ENCODE peak calls at places on chromosomes 16 and 17, in five cellular contexts. V is IMR-90, Q is neuronal stem cell, P is mesendoderm, I is mesenchymal stem cell. J is an unnamed sample.

GRCh38 chr17:47808036-47808829 is 13.4 kb downstream of the OSBPL7 start:
- DNase-seq in V (no peak), Q (no peak), P (no peak), I (no peak), J (no peak)

GRCh38 chr16:21611546-21612384 is 12.4 kb downstream of the METTL9 start:
- DNase-seq in V (no peak), Q (no peak), P (no peak), I (peak), J (no peak)

GRCh38 chr17:74803971-74804370 is 27.8 kb upstream of the NAT9 start:
- DNase-seq in V (no peak), Q (no peak), P (no peak), I (no peak), J (no peak)

GRCh38 chr17:19502517-19502916 is 31.1 kb upstream of the SLC47A1 start:
- DNase-seq in V (no peak), Q (no peak), P (no peak), I (no peak), J (no peak)

GRCh38 chr16:9235837-9236236 is 144.4 kb downstream of the HAPSTR1 start:
- DNase-seq in V (no peak), Q (no peak), P (no peak), I (no peak), J (no peak)

GRCh38 chr17:65027305-65027704 is 29.2 kb downstream of the GNA13 start:
- DNase-seq in V (peak), Q (no peak), P (peak), I (peak), J (no peak)

GRCh38 chr16:27458196-27458728 is 56.3 kb downstream of the IL21R start:
- DNase-seq in V (no peak), Q (no peak), P (no peak), I (no peak), J (no peak)

GRCh38 chr17:37293770-37294169 is 82.0 kb upstream of the C17orf78 start:
- DNase-seq in V (no peak), Q (no peak), P (no peak), I (no peak), J (no peak)

GRCh38 chr17:2050246-2050866 is 4.5 kb upstream of the HIC1 start:
- DNase-seq in V (peak), Q (peak), P (peak), I (peak), J (peak)

GRCh38 chr17:42548993-42549755 is 3.5 kb upstream of the HSD17B1 start:
- DNase-seq in V (no peak), Q (no peak), P (no peak), I (no peak), J (no peak)
- H2BK15ac ChIP-seq in V (no peak), Q (no peak), P (no peak), I (no peak), J (no peak)

GRCh38 chr17:62778990-62779681 is 29.0 kb downstream of the MARCHF10 start:
- DNase-seq in V (peak), Q (no peak), P (no peak), I (peak), J (no peak)
- H3K4me3 ChIP-seq in V (no peak), Q (no peak), P (no peak), I (no peak), J (no peak)

GRCh38 chr16:87387942-87388817 is 4.0 kb upstream of the MAP1LC3B start:
- DNase-seq in V (peak), Q (peak), P (peak), I (peak), J (peak)
- H2BK15ac ChIP-seq in V (peak), Q (no peak), P (no peak), I (no peak), J (peak)

GRCh38 chr17:6491071-6491700 is 46.9 kb downstream of the PIMREG start:
- DNase-seq in V (no peak), Q (no peak), P (no peak), I (no peak), J (no peak)

GRCh38 chr17:6488008-6488539 is 43.8 kb downstream of the PIMREG start:
- DNase-seq in V (no peak), Q (no peak), P (peak), I (no peak), J (no peak)

GRCh38 chr17:6485646-6486412 is 41.6 kb downstream of the PIMREG start:
- DNase-seq in V (no peak), Q (no peak), P (no peak), I (no peak), J (no peak)

GRCh38 chr17:6489016-6489550 is 44.8 kb downstream of the PIMREG start:
- DNase-seq in V (no peak), Q (no peak), P (no peak), I (no peak), J (no peak)

GRCh38 chr17:6487243-6488007 is 43.2 kb downstream of the PIMREG start:
- DNase-seq in V (no peak), Q (no peak), P (no peak), I (no peak), J (no peak)
- H3K4me3 ChIP-seq in V (no peak), Q (no peak), P (no peak), I (no peak), J (no peak)

DNA sequence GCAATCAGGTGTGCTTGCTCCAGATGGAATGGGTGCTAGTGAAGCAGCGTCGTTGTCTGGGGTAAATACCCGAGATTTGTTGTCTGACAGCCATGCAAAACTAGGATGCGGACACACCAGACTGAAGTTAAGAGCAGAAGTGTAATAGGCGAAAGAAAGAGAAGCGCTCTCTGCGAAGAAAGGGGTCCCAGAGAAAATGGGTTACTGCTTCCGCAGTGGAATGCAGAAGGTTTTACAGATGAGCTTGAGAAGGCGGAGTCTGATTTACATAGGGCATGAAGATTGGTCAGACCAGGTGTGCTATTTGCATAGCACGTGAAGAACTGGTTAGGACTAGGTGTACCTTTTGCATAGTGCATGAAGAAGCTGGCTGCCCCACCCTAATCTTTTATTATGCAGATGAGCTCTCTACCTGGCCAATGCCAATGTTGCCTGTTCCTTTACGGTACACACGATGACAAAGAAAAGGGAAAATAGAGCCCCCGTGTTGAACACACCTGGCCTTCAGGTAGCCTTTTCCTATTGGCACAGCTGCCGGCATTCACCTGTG is 32.0 kb upstream of the SNN start:
- DNase-seq in V (no peak), Q (no peak), P (peak), I (no peak), J (peak)
- H2BK15ac ChIP-seq in V (peak), Q (no peak), P (no peak), I (no peak), J (peak)

GRCh38 chr17:72613411-72614292 is 478.8 kb downstream of the SLC39A11 start:
- DNase-seq in V (peak), Q (no peak), P (no peak), I (no peak), J (no peak)

GRCh38 chr17:72615627-72615991 is 476.9 kb downstream of the SLC39A11 start:
- DNase-seq in V (no peak), Q (no peak), P (no peak), I (no peak), J (no peak)

GRCh38 chr17:72616457-72616856 is 476.0 kb downstream of the SLC39A11 start:
- DNase-seq in V (no peak), Q (no peak), P (peak), I (no peak), J (no peak)

GRCh38 chr17:72614871-72615626 is 477.4 kb downstream of the SLC39A11 start:
- DNase-seq in V (peak), Q (peak), P (peak), I (peak), J (no peak)

GRCh38 chr17:72614476-72614870 is 478.0 kb downstream of the SLC39A11 start:
- DNase-seq in V (no peak), Q (no peak), P (no peak), I (no peak), J (no peak)
- H3K4me3 ChIP-seq in V (no peak), Q (no peak), P (no peak), I (no peak), J (no peak)

GRCh38 chr17:28743243-28744103 is at the start of gene TRAF4:
- DNase-seq in V (peak), Q (peak), P (peak), I (peak), J (no peak)

GRCh38 chr17:28745052-28745776 is 1.4 kb downstream of the TRAF4 start:
- DNase-seq in V (peak), Q (peak), P (peak), I (peak), J (no peak)

GRCh38 chr17:28745777-28746473 is 2.1 kb downstream of the TRAF4 start:
- DNase-seq in V (no peak), Q (no peak), P (peak), I (no peak), J (no peak)

GRCh38 chr17:28744802-28745051 is 916 bp downstream of the TRAF4 start:
- DNase-seq in V (no peak), Q (no peak), P (no peak), I (no peak), J (no peak)

DNA sequence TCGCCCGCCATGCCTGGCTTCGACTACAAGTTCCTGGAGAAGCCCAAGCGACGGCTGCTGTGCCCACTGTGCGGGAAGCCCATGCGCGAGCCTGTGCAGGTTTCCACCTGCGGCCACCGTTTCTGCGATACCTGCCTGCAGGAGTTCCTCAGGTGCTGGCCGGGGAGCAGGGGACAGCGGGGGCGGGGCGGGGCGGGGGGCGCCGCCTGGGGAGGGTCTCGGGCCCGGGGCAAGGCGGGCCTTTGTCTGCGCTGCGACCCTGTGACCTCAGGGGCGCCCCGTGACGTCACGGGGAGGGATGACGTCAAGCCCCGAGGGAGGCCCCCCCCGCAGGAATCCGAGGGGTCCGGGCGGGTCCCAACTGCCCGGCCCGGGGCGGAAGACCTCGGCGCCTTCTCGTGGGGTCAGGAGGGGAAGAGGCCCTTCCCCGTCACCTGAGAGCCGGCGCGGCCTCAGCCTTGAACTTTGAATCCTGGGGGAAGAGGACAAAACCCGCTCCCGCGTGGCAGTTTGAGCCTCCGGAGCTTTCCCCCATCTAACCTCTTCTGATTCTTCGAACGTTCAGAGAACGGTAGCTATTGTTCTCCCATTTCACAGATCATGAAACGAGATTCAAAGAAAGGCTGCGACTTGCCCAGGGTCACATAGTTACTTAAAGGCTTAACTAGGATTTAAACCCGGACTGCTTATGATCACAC is 442 bp downstream of the TRAF4 start:
- DNase-seq in V (peak), Q (peak), P (peak), I (peak), J (peak)
- H2BK15ac ChIP-seq in V (peak), Q (peak), P (no peak), I (peak), J (no peak)

GRCh38 chr16:69724981-69725479 is 1.3 kb downstream of the NQO1 start:
- DNase-seq in V (no peak), Q (no peak), P (peak), I (peak), J (no peak)

GRCh38 chr16:69724414-69724873 is 1.9 kb downstream of the NQO1 start:
- DNase-seq in V (no peak), Q (no peak), P (no peak), I (no peak), J (no peak)

GRCh38 chr16:69720822-69721430 is 5.4 kb downstream of the NQO1 start:
- DNase-seq in V (no peak), Q (no peak), P (no peak), I (no peak), J (peak)

GRCh38 chr16:69718365-69718764 is 8.0 kb downstream of the NQO1 start:
- DNase-seq in V (no peak), Q (no peak), P (no peak), I (no peak), J (no peak)

GRCh38 chr16:69721441-69721957 is 4.9 kb downstream of the NQO1 start:
- DNase-seq in V (no peak), Q (no peak), P (no peak), I (no peak), J (no peak)
- H3K4me3 ChIP-seq in V (no peak), Q (no peak), P (no peak), I (no peak), J (no peak)

DNA sequence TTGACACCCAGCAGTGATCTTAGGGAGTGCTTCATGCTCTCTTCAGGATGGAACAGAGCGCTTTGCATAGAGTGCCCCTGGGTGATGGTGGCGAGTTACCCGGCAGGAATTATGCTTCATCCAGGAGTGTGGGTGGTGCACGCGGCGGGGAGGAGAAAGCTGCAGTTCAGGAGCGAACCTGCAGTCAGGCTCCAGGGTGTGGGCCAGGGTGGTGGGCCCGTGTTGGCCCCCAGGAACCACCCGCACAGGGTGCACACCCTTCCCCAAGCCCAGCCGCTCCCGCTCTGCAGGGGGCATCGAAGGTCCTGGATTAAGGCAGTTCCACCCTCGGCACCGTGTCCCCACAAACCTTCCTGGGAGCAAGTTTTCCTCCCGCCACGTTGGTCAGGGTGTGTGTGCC is 3.9 kb downstream of the RAB40C start:
- DNase-seq in V (no peak), Q (no peak), P (no peak), I (no peak), J (no peak)
- H2BK15ac ChIP-seq in V (no peak), Q (no peak), P (no peak), I (no peak), J (no peak)

DNA sequence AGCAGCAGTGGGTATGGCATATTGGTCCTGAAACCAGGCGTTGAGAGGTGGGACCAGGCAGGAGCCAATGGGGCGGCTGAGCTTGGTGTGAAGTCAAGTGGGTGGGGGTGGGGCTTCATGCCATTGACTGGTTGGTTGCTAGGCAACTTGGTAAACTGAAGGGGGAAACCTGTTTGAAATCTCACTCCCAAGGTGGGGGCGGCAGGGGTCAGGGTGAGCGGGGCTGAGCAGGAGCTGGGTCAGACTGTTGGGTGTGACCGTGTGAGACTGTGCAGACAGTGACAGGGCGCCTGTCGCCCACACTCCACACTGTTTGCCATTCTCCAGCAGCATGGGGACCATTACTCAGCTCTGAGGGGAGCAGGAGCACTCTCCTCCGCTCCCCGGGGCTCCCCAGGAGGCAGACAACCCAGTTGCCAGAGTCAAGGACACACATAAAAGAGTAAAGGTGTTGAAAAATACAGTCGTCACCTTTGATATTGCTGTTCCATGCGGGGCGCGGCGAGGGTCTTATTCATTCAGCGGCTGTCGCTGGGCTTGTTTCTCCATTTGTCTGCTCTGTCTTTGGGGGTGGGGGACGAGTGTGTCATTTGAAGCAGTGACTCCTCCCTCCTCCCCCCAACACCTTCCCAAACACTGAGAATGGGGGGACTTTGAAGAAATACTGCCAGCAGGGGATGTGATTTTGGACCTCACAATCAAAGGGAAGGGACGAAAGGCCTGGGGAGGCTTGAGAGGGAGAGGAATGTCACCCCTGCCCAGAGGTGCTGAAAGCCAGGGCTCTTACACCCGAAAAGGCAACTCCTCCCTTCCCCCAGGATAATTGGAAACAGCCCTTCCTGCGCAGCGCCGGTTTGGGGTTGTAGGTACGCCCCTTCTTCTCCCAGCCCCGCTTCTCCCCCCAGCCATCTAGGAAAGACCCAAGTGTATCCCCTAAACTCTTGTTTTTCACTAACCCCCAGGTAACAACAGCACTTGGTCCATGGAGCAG is 1.1 kb upstream of the EFNB3 start:
- DNase-seq in V (no peak), Q (peak), P (peak), I (peak), J (peak)
- H3K4me3 ChIP-seq in V (no peak), Q (peak), P (no peak), I (no peak), J (peak)

J was measured in H1.